ENCODE peak calls at places on chromosomes 7 and 10, in four cellular contexts. One of them, this sample, is unnamed.

GRCh38 chr7:722847-723246 is 3.7 kb upstream of the DNAAF5 start:
- DNase-seq in HCT116: no peak
- DNase-seq in HepG2: no peak
- DNase-seq in K562: no peak
- DNase-seq in this sample: no peak

GRCh38 chr10:117087521-117087920 is 50.5 kb downstream of the VAX1 start:
- DNase-seq in HCT116: no peak
- DNase-seq in HepG2: no peak
- DNase-seq in K562: no peak
- DNase-seq in this sample: no peak

GRCh38 chr7:114082567-114082933 is 163.7 kb upstream of the PPP1R3A start:
- DNase-seq in HCT116: no peak
- DNase-seq in HepG2: no peak
- DNase-seq in K562: no peak
- DNase-seq in this sample: no peak

GRCh38 chr10:22553452-22553995 is 160.9 kb downstream of the PIP4K2A start:
- DNase-seq in HCT116: no peak
- DNase-seq in HepG2: no peak
- DNase-seq in K562: no peak
- DNase-seq in this sample: no peak

GRCh38 chr10:128553755-128554154 is 427.5 kb upstream of the MKI67 start:
- DNase-seq in HCT116: no peak
- DNase-seq in HepG2: no peak
- DNase-seq in K562: no peak
- DNase-seq in this sample: no peak

GRCh38 chr10:133325761-133326463 is 10.8 kb downstream of the CALY start:
- DNase-seq in HCT116: no peak
- DNase-seq in HepG2: no peak
- DNase-seq in K562: no peak
- DNase-seq in this sample: no peak

GRCh38 chr10:36224431-36224985 is 582.4 kb upstream of the FZD8 start:
- DNase-seq in HCT116: no peak
- DNase-seq in HepG2: no peak
- DNase-seq in K562: no peak
- DNase-seq in this sample: no peak

GRCh38 chr10:73969224-73969811 is 28.6 kb upstream of the VCL start:
- DNase-seq in HCT116: no peak
- DNase-seq in HepG2: no peak
- DNase-seq in K562: no peak
- DNase-seq in this sample: no peak

GRCh38 chr10:87925570-87925969 is 62.1 kb downstream of the PTEN start:
- DNase-seq in HCT116: no peak
- DNase-seq in HepG2: no peak
- DNase-seq in K562: no peak
- DNase-seq in this sample: no peak

GRCh38 chr7:108293190-108293612 is 163.0 kb downstream of the NRCAM start:
- DNase-seq in HCT116: no peak
- DNase-seq in HepG2: no peak
- DNase-seq in K562: no peak
- DNase-seq in this sample: no peak

GRCh38 chr7:13639416-13639815 is 350.1 kb downstream of the ETV1 start:
- DNase-seq in HCT116: no peak
- DNase-seq in HepG2: no peak
- DNase-seq in K562: no peak
- DNase-seq in this sample: no peak

GRCh38 chr7:33710608-33711007 is 194.7 kb upstream of the BMPER start:
- DNase-seq in HCT116: no peak
- DNase-seq in HepG2: no peak
- DNase-seq in K562: no peak
- DNase-seq in this sample: no peak

GRCh38 chr10:47239211-47239610 is 60.8 kb upstream of the GDF10 start:
- DNase-seq in HCT116: no peak
- DNase-seq in HepG2: no peak
- DNase-seq in K562: no peak
- DNase-seq in this sample: no peak
- TF ChIP-seq SIN3A in HCT116: no peak
- TF ChIP-seq SIN3A in HepG2: no peak
- TF ChIP-seq SIN3A in K562: no peak
- TF ChIP-seq SIN3A in this sample: no peak

DNA sequence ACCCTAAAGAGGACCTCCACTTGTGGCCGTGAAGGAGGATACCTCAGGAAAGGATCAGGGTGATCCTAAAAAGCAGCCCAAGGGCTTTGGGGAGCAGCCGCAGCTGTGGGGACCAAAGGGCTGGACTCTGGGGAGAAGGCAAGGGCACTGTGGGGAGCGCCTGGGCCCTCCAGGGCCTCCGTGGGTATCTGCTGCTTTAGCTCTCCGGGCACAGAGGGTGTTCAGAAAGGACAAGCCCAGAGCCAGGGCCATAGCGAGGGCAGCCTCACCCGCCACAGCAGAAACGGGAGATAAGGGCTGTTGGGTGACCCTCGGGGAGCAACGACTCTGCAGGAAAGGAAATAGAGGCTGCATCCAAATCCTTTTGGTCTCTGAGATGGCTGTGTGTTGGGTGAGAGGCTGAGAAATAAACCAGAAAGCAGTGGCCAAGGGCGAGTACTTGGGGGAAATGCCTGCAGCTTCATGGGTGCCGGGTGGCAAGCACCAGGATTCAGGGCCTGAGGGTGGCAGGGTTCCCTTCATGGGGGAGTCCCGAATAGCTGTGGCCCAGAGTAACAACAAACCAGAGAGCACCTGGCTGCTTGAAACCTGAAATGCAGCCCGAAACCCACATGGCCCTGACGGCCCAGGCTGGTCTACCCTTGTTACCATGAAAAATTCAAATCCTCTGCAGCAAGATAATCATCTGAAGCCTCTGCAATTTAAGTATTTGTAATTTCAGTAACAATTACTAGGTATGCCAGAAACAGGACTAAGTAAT is 95.2 kb downstream of the VIPR2 start:
- DNase-seq in HCT116: no peak
- DNase-seq in HepG2: no peak
- DNase-seq in K562: no peak
- DNase-seq in this sample: no peak
- TF ChIP-seq TCF7L2 in HCT116: no peak
- TF ChIP-seq TCF7L2 in HepG2: no peak
- TF ChIP-seq TCF7L2 in K562: no peak
- TF ChIP-seq TCF7L2 in this sample: no peak

GRCh38 chr7:6382797-6383196 is 65.0 kb downstream of the DAGLB start:
- DNase-seq in HCT116: no peak
- DNase-seq in HepG2: no peak
- DNase-seq in K562: no peak
- DNase-seq in this sample: no peak
- TF ChIP-seq SIN3A in HCT116: no peak
- TF ChIP-seq SIN3A in HepG2: no peak
- TF ChIP-seq SIN3A in K562: no peak
- TF ChIP-seq SIN3A in this sample: no peak

GRCh38 chr7:157498690-157499089 is 161.9 kb downstream of the DNAJB6 start:
- DNase-seq in HCT116: no peak
- DNase-seq in HepG2: no peak
- DNase-seq in K562: no peak
- DNase-seq in this sample: no peak

GRCh38 chr7:157495594-157495993 is 158.8 kb downstream of the DNAJB6 start:
- DNase-seq in HCT116: no peak
- DNase-seq in HepG2: no peak
- DNase-seq in K562: no peak
- DNase-seq in this sample: no peak

GRCh38 chr7:157497744-157498541 is 161.1 kb downstream of the DNAJB6 start:
- DNase-seq in HCT116: no peak
- DNase-seq in HepG2: no peak
- DNase-seq in K562: no peak
- DNase-seq in this sample: no peak

GRCh38 chr7:157496426-157497275 is 159.8 kb downstream of the DNAJB6 start:
- DNase-seq in HCT116: no peak
- DNase-seq in HepG2: no peak
- DNase-seq in K562: no peak
- DNase-seq in this sample: no peak

DNA sequence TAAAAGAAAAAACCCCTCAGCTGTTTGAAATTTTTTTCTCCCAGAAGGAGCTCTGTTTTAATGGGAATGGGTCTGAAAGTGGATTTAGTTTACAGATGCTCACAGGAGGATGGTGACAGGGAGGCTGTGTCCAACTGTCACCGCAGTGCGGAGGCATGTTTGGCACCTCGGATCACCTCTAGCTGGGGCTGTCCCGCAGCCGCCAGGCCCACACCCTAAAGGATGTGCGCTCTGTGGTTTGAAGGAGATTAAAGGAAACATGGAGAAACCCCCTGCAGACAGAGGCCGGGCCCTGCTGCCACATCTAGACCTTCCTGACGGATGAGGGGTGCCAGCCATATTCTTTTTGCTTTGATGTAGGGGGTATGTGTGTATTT is 160.6 kb downstream of the DNAJB6 start:
- DNase-seq in HCT116: no peak
- DNase-seq in HepG2: no peak
- DNase-seq in K562: no peak
- DNase-seq in this sample: no peak
- TF ChIP-seq TCF7L2 in HCT116: no peak
- TF ChIP-seq TCF7L2 in HepG2: no peak
- TF ChIP-seq TCF7L2 in K562: no peak
- TF ChIP-seq TCF7L2 in this sample: no peak

GRCh38 chr7:98515201-98515600 is 101.9 kb upstream of the NPTX2 start:
- DNase-seq in HCT116: no peak
- DNase-seq in HepG2: no peak
- DNase-seq in K562: no peak
- DNase-seq in this sample: no peak

GRCh38 chr7:98509836-98510235 is 107.2 kb upstream of the NPTX2 start:
- DNase-seq in HCT116: no peak
- DNase-seq in HepG2: no peak
- DNase-seq in K562: no peak
- DNase-seq in this sample: no peak

GRCh38 chr7:98511175-98511574 is 105.9 kb upstream of the NPTX2 start:
- DNase-seq in HCT116: no peak
- DNase-seq in HepG2: no peak
- DNase-seq in K562: no peak
- DNase-seq in this sample: no peak

GRCh38 chr7:98518159-98518947 is 98.7 kb upstream of the NPTX2 start:
- DNase-seq in HCT116: no peak
- DNase-seq in HepG2: no peak
- DNase-seq in K562: no peak
- DNase-seq in this sample: no peak

DNA sequence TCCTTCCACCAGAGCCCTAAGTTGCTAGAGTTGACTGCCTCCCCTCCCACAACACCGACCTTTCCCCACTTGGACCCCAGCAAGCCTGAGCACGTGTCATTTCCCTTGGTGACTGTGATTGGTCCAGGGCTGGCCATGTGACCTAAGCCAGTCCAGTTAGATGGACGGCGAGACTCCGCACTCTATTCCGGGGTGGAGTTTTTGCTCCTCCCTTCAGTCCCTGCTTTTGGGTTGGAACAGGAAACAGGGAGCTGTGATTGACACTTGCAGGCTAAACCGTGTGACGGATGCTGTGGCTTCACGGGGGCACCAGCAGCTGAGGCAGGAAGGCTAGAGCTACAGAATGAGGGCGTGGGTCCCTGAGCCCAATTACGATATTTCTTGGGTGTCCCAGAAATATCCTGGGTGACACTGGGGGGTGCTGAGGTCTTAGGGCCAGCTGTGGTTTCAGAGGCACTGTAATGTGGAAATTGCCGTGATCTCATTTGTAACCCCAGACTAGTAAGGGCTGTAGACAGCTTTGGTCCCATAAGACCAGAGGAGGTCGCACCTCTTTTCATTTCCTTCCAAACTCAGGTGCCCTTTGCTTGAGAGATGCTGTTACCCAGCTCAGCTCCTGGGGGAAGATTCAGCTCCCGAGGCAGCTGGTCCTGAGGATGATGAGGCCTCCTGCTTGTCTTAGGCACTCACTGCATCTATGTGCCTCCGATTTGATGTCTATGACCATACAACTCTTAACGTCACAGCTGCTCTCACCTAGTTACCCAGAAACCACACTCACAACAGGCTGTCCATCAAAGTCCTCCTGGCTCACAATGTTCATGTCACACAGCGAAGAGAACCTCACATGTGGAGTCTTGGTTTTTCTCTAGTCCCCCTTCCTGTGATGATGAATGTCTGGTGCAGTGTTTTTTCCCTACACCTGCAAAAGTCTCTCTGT is 102.6 kb upstream of the NPTX2 start:
- DNase-seq in HCT116: no peak
- DNase-seq in HepG2: no peak
- DNase-seq in K562: peak
- DNase-seq in this sample: no peak
- TF ChIP-seq SIN3A in HCT116: no peak
- TF ChIP-seq SIN3A in HepG2: no peak
- TF ChIP-seq SIN3A in K562: no peak
- TF ChIP-seq SIN3A in this sample: no peak

This sample was measured in Panc1.